ENCODE peak calls at places on chromosomes 13 and 19, in eight cellular contexts. One of them, this sample, is unnamed.

GRCh38 chr19:18596752-18597157 is 8.2 kb downstream of the REX1BD start:
- DNase-seq in stimulated activated naive CD8-positive, alpha-beta T cell treated with anti-CD3 and anti-CD28 coated beads, Interleukin-15, Interleukin-2, amounts not matched to agents 100 U/mL and 50 U/mL, for 24 hours: peak
- DNase-seq in activated naive CD8-positive, alpha-beta T cell treated with anti-CD3 and anti-CD28 coated beads, Interleukin-2, amount 50 U/mL, for 16 hours: no peak
- DNase-seq in mucosa of gallbladder: peak
- DNase-seq in AG10803: peak
- DNase-seq in T follicular helper cell: no peak
- DNase-seq in neural crest cell: no peak
- DNase-seq in EL: peak
- DNase-seq in this sample: no peak

GRCh38 chr13:40379794-40380608 is 286.4 kb downstream of the FOXO1 start:
- DNase-seq in AG10803: no peak
- DNase-seq in mucosa of gallbladder: no peak
- DNase-seq in T follicular helper cell: no peak
- DNase-seq in EL: no peak
- DNase-seq in activated naive CD8-positive, alpha-beta T cell treated with anti-CD3 and anti-CD28 coated beads, Interleukin-2, amount 50 U/mL, for 16 hours: no peak
- DNase-seq in stimulated activated naive CD8-positive, alpha-beta T cell treated with anti-CD3 and anti-CD28 coated beads, Interleukin-15, Interleukin-2, amounts not matched to agents 100 U/mL and 50 U/mL, for 24 hours: no peak
- DNase-seq in neural crest cell: no peak
- DNase-seq in this sample: no peak

GRCh38 chr13:40762849-40763248 is 8.1 kb downstream of the MRPS31 start:
- DNase-seq in activated naive CD8-positive, alpha-beta T cell treated with anti-CD3 and anti-CD28 coated beads, Interleukin-2, amount 50 U/mL, for 16 hours: no peak
- DNase-seq in stimulated activated naive CD8-positive, alpha-beta T cell treated with anti-CD3 and anti-CD28 coated beads, Interleukin-15, Interleukin-2, amounts not matched to agents 100 U/mL and 50 U/mL, for 24 hours: no peak
- DNase-seq in AG10803: peak
- DNase-seq in EL: peak
- DNase-seq in neural crest cell: no peak
- DNase-seq in T follicular helper cell: no peak
- DNase-seq in mucosa of gallbladder: no peak
- DNase-seq in this sample: no peak

GRCh38 chr19:13747098-13747453 is 17.2 kb upstream of the MRI1 start:
- DNase-seq in neural crest cell: no peak
- DNase-seq in T follicular helper cell: no peak
- DNase-seq in stimulated activated naive CD8-positive, alpha-beta T cell treated with anti-CD3 and anti-CD28 coated beads, Interleukin-15, Interleukin-2, amounts not matched to agents 100 U/mL and 50 U/mL, for 24 hours: no peak
- DNase-seq in activated naive CD8-positive, alpha-beta T cell treated with anti-CD3 and anti-CD28 coated beads, Interleukin-2, amount 50 U/mL, for 16 hours: no peak
- DNase-seq in AG10803: no peak
- DNase-seq in EL: no peak
- DNase-seq in mucosa of gallbladder: no peak
- DNase-seq in this sample: no peak

GRCh38 chr19:46745521-46746280 is at the start of gene FKRP:
- DNase-seq in T follicular helper cell: no peak
- DNase-seq in activated naive CD8-positive, alpha-beta T cell treated with anti-CD3 and anti-CD28 coated beads, Interleukin-2, amount 50 U/mL, for 16 hours: no peak
- DNase-seq in AG10803: no peak
- DNase-seq in EL: no peak
- DNase-seq in stimulated activated naive CD8-positive, alpha-beta T cell treated with anti-CD3 and anti-CD28 coated beads, Interleukin-15, Interleukin-2, amounts not matched to agents 100 U/mL and 50 U/mL, for 24 hours: peak
- DNase-seq in neural crest cell: peak
- DNase-seq in mucosa of gallbladder: no peak
- DNase-seq in this sample: peak

GRCh38 chr13:19959141-19959830 is 759 bp downstream of the ZMYM2 start:
- DNase-seq in activated naive CD8-positive, alpha-beta T cell treated with anti-CD3 and anti-CD28 coated beads, Interleukin-2, amount 50 U/mL, for 16 hours: peak
- DNase-seq in neural crest cell: peak
- DNase-seq in EL: peak
- DNase-seq in stimulated activated naive CD8-positive, alpha-beta T cell treated with anti-CD3 and anti-CD28 coated beads, Interleukin-15, Interleukin-2, amounts not matched to agents 100 U/mL and 50 U/mL, for 24 hours: peak
- DNase-seq in AG10803: peak
- DNase-seq in mucosa of gallbladder: peak
- DNase-seq in T follicular helper cell: peak
- DNase-seq in this sample: peak

GRCh38 chr19:15123900-15124299 is 16.7 kb downstream of the SYDE1 start:
- DNase-seq in T follicular helper cell: no peak
- DNase-seq in AG10803: peak
- DNase-seq in activated naive CD8-positive, alpha-beta T cell treated with anti-CD3 and anti-CD28 coated beads, Interleukin-2, amount 50 U/mL, for 16 hours: no peak
- DNase-seq in EL: no peak
- DNase-seq in mucosa of gallbladder: peak
- DNase-seq in neural crest cell: no peak
- DNase-seq in stimulated activated naive CD8-positive, alpha-beta T cell treated with anti-CD3 and anti-CD28 coated beads, Interleukin-15, Interleukin-2, amounts not matched to agents 100 U/mL and 50 U/mL, for 24 hours: no peak
- DNase-seq in this sample: no peak

GRCh38 chr19:53998223-53998622 is 6.8 kb downstream of the CACNG6 start:
- DNase-seq in activated naive CD8-positive, alpha-beta T cell treated with anti-CD3 and anti-CD28 coated beads, Interleukin-2, amount 50 U/mL, for 16 hours: no peak
- DNase-seq in AG10803: no peak
- DNase-seq in EL: no peak
- DNase-seq in stimulated activated naive CD8-positive, alpha-beta T cell treated with anti-CD3 and anti-CD28 coated beads, Interleukin-15, Interleukin-2, amounts not matched to agents 100 U/mL and 50 U/mL, for 24 hours: no peak
- DNase-seq in mucosa of gallbladder: no peak
- DNase-seq in T follicular helper cell: no peak
- DNase-seq in neural crest cell: no peak
- DNase-seq in this sample: no peak

GRCh38 chr19:46376241-46377153 is 29.6 kb downstream of the PPP5C start:
- DNase-seq in activated naive CD8-positive, alpha-beta T cell treated with anti-CD3 and anti-CD28 coated beads, Interleukin-2, amount 50 U/mL, for 16 hours: no peak
- DNase-seq in AG10803: no peak
- DNase-seq in neural crest cell: no peak
- DNase-seq in mucosa of gallbladder: no peak
- DNase-seq in EL: no peak
- DNase-seq in T follicular helper cell: no peak
- DNase-seq in stimulated activated naive CD8-positive, alpha-beta T cell treated with anti-CD3 and anti-CD28 coated beads, Interleukin-15, Interleukin-2, amounts not matched to agents 100 U/mL and 50 U/mL, for 24 hours: no peak
- DNase-seq in this sample: no peak

GRCh38 chr13:33612641-33613638 is 205.0 kb upstream of the RFC3 start:
- DNase-seq in AG10803: no peak
- DNase-seq in stimulated activated naive CD8-positive, alpha-beta T cell treated with anti-CD3 and anti-CD28 coated beads, Interleukin-15, Interleukin-2, amounts not matched to agents 100 U/mL and 50 U/mL, for 24 hours: no peak
- DNase-seq in mucosa of gallbladder: no peak
- DNase-seq in activated naive CD8-positive, alpha-beta T cell treated with anti-CD3 and anti-CD28 coated beads, Interleukin-2, amount 50 U/mL, for 16 hours: no peak
- DNase-seq in T follicular helper cell: no peak
- DNase-seq in EL: no peak
- DNase-seq in neural crest cell: no peak
- DNase-seq in this sample: peak

GRCh38 chr19:40578442-40578908 is 1.8 kb downstream of the SHKBP1 start:
- DNase-seq in AG10803: no peak
- DNase-seq in mucosa of gallbladder: no peak
- DNase-seq in neural crest cell: no peak
- DNase-seq in stimulated activated naive CD8-positive, alpha-beta T cell treated with anti-CD3 and anti-CD28 coated beads, Interleukin-15, Interleukin-2, amounts not matched to agents 100 U/mL and 50 U/mL, for 24 hours: no peak
- DNase-seq in EL: peak
- DNase-seq in T follicular helper cell: no peak
- DNase-seq in activated naive CD8-positive, alpha-beta T cell treated with anti-CD3 and anti-CD28 coated beads, Interleukin-2, amount 50 U/mL, for 16 hours: no peak
- DNase-seq in this sample: no peak

GRCh38 chr19:13849991-13850909 is 26.7 kb upstream of the NANOS3 start:
- DNase-seq in AG10803: peak
- DNase-seq in stimulated activated naive CD8-positive, alpha-beta T cell treated with anti-CD3 and anti-CD28 coated beads, Interleukin-15, Interleukin-2, amounts not matched to agents 100 U/mL and 50 U/mL, for 24 hours: peak
- DNase-seq in EL: peak
- DNase-seq in T follicular helper cell: no peak
- DNase-seq in mucosa of gallbladder: peak
- DNase-seq in activated naive CD8-positive, alpha-beta T cell treated with anti-CD3 and anti-CD28 coated beads, Interleukin-2, amount 50 U/mL, for 16 hours: no peak
- DNase-seq in neural crest cell: peak
- DNase-seq in this sample: peak

GRCh38 chr19:1513492-1514294 is 874 bp upstream of the ADAMTSL5 start:
- DNase-seq in neural crest cell: no peak
- DNase-seq in activated naive CD8-positive, alpha-beta T cell treated with anti-CD3 and anti-CD28 coated beads, Interleukin-2, amount 50 U/mL, for 16 hours: peak
- DNase-seq in mucosa of gallbladder: no peak
- DNase-seq in AG10803: peak
- DNase-seq in stimulated activated naive CD8-positive, alpha-beta T cell treated with anti-CD3 and anti-CD28 coated beads, Interleukin-15, Interleukin-2, amounts not matched to agents 100 U/mL and 50 U/mL, for 24 hours: peak
- DNase-seq in EL: peak
- DNase-seq in T follicular helper cell: peak
- DNase-seq in this sample: peak

GRCh38 chr19:40247178-40247577 is 20.7 kb upstream of the CCNP start:
- DNase-seq in AG10803: no peak
- DNase-seq in activated naive CD8-positive, alpha-beta T cell treated with anti-CD3 and anti-CD28 coated beads, Interleukin-2, amount 50 U/mL, for 16 hours: no peak
- DNase-seq in mucosa of gallbladder: no peak
- DNase-seq in EL: no peak
- DNase-seq in T follicular helper cell: no peak
- DNase-seq in neural crest cell: no peak
- DNase-seq in stimulated activated naive CD8-positive, alpha-beta T cell treated with anti-CD3 and anti-CD28 coated beads, Interleukin-15, Interleukin-2, amounts not matched to agents 100 U/mL and 50 U/mL, for 24 hours: no peak
- DNase-seq in this sample: no peak

GRCh38 chr13:40639226-40639681 is 27.2 kb downstream of the FOXO1 start:
- DNase-seq in EL: peak
- DNase-seq in neural crest cell: no peak
- DNase-seq in AG10803: peak
- DNase-seq in mucosa of gallbladder: peak
- DNase-seq in stimulated activated naive CD8-positive, alpha-beta T cell treated with anti-CD3 and anti-CD28 coated beads, Interleukin-15, Interleukin-2, amounts not matched to agents 100 U/mL and 50 U/mL, for 24 hours: no peak
- DNase-seq in T follicular helper cell: no peak
- DNase-seq in activated naive CD8-positive, alpha-beta T cell treated with anti-CD3 and anti-CD28 coated beads, Interleukin-2, amount 50 U/mL, for 16 hours: no peak
- DNase-seq in this sample: no peak

GRCh38 chr13:90014038-90014437 is 1333.4 kb upstream of the MIR17HG start:
- DNase-seq in neural crest cell: no peak
- DNase-seq in activated naive CD8-positive, alpha-beta T cell treated with anti-CD3 and anti-CD28 coated beads, Interleukin-2, amount 50 U/mL, for 16 hours: no peak
- DNase-seq in EL: no peak
- DNase-seq in stimulated activated naive CD8-positive, alpha-beta T cell treated with anti-CD3 and anti-CD28 coated beads, Interleukin-15, Interleukin-2, amounts not matched to agents 100 U/mL and 50 U/mL, for 24 hours: no peak
- DNase-seq in T follicular helper cell: no peak
- DNase-seq in AG10803: no peak
- DNase-seq in mucosa of gallbladder: no peak
- DNase-seq in this sample: no peak

GRCh38 chr19:39448271-39448670 is 2.9 kb downstream of the SUPT5H start:
- DNase-seq in activated naive CD8-positive, alpha-beta T cell treated with anti-CD3 and anti-CD28 coated beads, Interleukin-2, amount 50 U/mL, for 16 hours: no peak
- DNase-seq in neural crest cell: no peak
- DNase-seq in T follicular helper cell: no peak
- DNase-seq in stimulated activated naive CD8-positive, alpha-beta T cell treated with anti-CD3 and anti-CD28 coated beads, Interleukin-15, Interleukin-2, amounts not matched to agents 100 U/mL and 50 U/mL, for 24 hours: peak
- DNase-seq in EL: peak
- DNase-seq in mucosa of gallbladder: no peak
- DNase-seq in AG10803: peak
- DNase-seq in this sample: no peak

GRCh38 chr13:110044521-110045200 is 258.3 kb upstream of the IRS2 start:
- DNase-seq in stimulated activated naive CD8-positive, alpha-beta T cell treated with anti-CD3 and anti-CD28 coated beads, Interleukin-15, Interleukin-2, amounts not matched to agents 100 U/mL and 50 U/mL, for 24 hours: no peak
- DNase-seq in T follicular helper cell: no peak
- DNase-seq in neural crest cell: no peak
- DNase-seq in activated naive CD8-positive, alpha-beta T cell treated with anti-CD3 and anti-CD28 coated beads, Interleukin-2, amount 50 U/mL, for 16 hours: no peak
- DNase-seq in AG10803: peak
- DNase-seq in EL: no peak
- DNase-seq in mucosa of gallbladder: no peak
- DNase-seq in this sample: no peak

GRCh38 chr19:46955114-46955812 is 64.4 kb upstream of the NPAS1 start:
- DNase-seq in stimulated activated naive CD8-positive, alpha-beta T cell treated with anti-CD3 and anti-CD28 coated beads, Interleukin-15, Interleukin-2, amounts not matched to agents 100 U/mL and 50 U/mL, for 24 hours: peak
- DNase-seq in EL: peak
- DNase-seq in AG10803: no peak
- DNase-seq in mucosa of gallbladder: no peak
- DNase-seq in T follicular helper cell: peak
- DNase-seq in activated naive CD8-positive, alpha-beta T cell treated with anti-CD3 and anti-CD28 coated beads, Interleukin-2, amount 50 U/mL, for 16 hours: no peak
- DNase-seq in neural crest cell: no peak
- DNase-seq in this sample: peak

GRCh38 chr13:94210826-94211225 is 268.7 kb downstream of the DCT start:
- DNase-seq in activated naive CD8-positive, alpha-beta T cell treated with anti-CD3 and anti-CD28 coated beads, Interleukin-2, amount 50 U/mL, for 16 hours: no peak
- DNase-seq in T follicular helper cell: no peak
- DNase-seq in neural crest cell: no peak
- DNase-seq in AG10803: no peak
- DNase-seq in stimulated activated naive CD8-positive, alpha-beta T cell treated with anti-CD3 and anti-CD28 coated beads, Interleukin-15, Interleukin-2, amounts not matched to agents 100 U/mL and 50 U/mL, for 24 hours: no peak
- DNase-seq in EL: no peak
- DNase-seq in mucosa of gallbladder: no peak
- DNase-seq in this sample: no peak

GRCh38 chr19:48329167-48329891 is 4.0 kb downstream of the EMP3 start:
- DNase-seq in stimulated activated naive CD8-positive, alpha-beta T cell treated with anti-CD3 and anti-CD28 coated beads, Interleukin-15, Interleukin-2, amounts not matched to agents 100 U/mL and 50 U/mL, for 24 hours: peak
- DNase-seq in AG10803: peak
- DNase-seq in EL: peak
- DNase-seq in activated naive CD8-positive, alpha-beta T cell treated with anti-CD3 and anti-CD28 coated beads, Interleukin-2, amount 50 U/mL, for 16 hours: no peak
- DNase-seq in neural crest cell: no peak
- DNase-seq in T follicular helper cell: no peak
- DNase-seq in mucosa of gallbladder: no peak
- DNase-seq in this sample: peak

GRCh38 chr13:101155920-101156319 is 260.4 kb downstream of the NALCN start:
- DNase-seq in AG10803: no peak
- DNase-seq in mucosa of gallbladder: no peak
- DNase-seq in activated naive CD8-positive, alpha-beta T cell treated with anti-CD3 and anti-CD28 coated beads, Interleukin-2, amount 50 U/mL, for 16 hours: no peak
- DNase-seq in EL: no peak
- DNase-seq in stimulated activated naive CD8-positive, alpha-beta T cell treated with anti-CD3 and anti-CD28 coated beads, Interleukin-15, Interleukin-2, amounts not matched to agents 100 U/mL and 50 U/mL, for 24 hours: no peak
- DNase-seq in neural crest cell: no peak
- DNase-seq in T follicular helper cell: no peak
- DNase-seq in this sample: no peak

GRCh38 chr13:47334173-47334572 is 437.3 kb upstream of the HTR2A start:
- DNase-seq in EL: peak
- DNase-seq in AG10803: peak
- DNase-seq in T follicular helper cell: no peak
- DNase-seq in stimulated activated naive CD8-positive, alpha-beta T cell treated with anti-CD3 and anti-CD28 coated beads, Interleukin-15, Interleukin-2, amounts not matched to agents 100 U/mL and 50 U/mL, for 24 hours: no peak
- DNase-seq in mucosa of gallbladder: no peak
- DNase-seq in activated naive CD8-positive, alpha-beta T cell treated with anti-CD3 and anti-CD28 coated beads, Interleukin-2, amount 50 U/mL, for 16 hours: no peak
- DNase-seq in neural crest cell: no peak
- DNase-seq in this sample: no peak

GRCh38 chr13:73767191-73767741 is 366.9 kb downstream of the KLF12 start:
- DNase-seq in AG10803: no peak
- DNase-seq in mucosa of gallbladder: no peak
- DNase-seq in stimulated activated naive CD8-positive, alpha-beta T cell treated with anti-CD3 and anti-CD28 coated beads, Interleukin-15, Interleukin-2, amounts not matched to agents 100 U/mL and 50 U/mL, for 24 hours: no peak
- DNase-seq in activated naive CD8-positive, alpha-beta T cell treated with anti-CD3 and anti-CD28 coated beads, Interleukin-2, amount 50 U/mL, for 16 hours: no peak
- DNase-seq in neural crest cell: no peak
- DNase-seq in T follicular helper cell: no peak
- DNase-seq in EL: no peak
- DNase-seq in this sample: peak

GRCh38 chr19:53655042-53655665 is 23.4 kb downstream of the DPRX start:
- DNase-seq in AG10803: no peak
- DNase-seq in mucosa of gallbladder: no peak
- DNase-seq in T follicular helper cell: no peak
- DNase-seq in EL: no peak
- DNase-seq in activated naive CD8-positive, alpha-beta T cell treated with anti-CD3 and anti-CD28 coated beads, Interleukin-2, amount 50 U/mL, for 16 hours: no peak
- DNase-seq in neural crest cell: no peak
- DNase-seq in stimulated activated naive CD8-positive, alpha-beta T cell treated with anti-CD3 and anti-CD28 coated beads, Interleukin-15, Interleukin-2, amounts not matched to agents 100 U/mL and 50 U/mL, for 24 hours: no peak
- DNase-seq in this sample: no peak

GRCh38 chr19:57171551-57172081 is 4.3 kb upstream of the DUXA start:
- DNase-seq in AG10803: peak
- DNase-seq in T follicular helper cell: peak
- DNase-seq in EL: peak
- DNase-seq in activated naive CD8-positive, alpha-beta T cell treated with anti-CD3 and anti-CD28 coated beads, Interleukin-2, amount 50 U/mL, for 16 hours: no peak
- DNase-seq in stimulated activated naive CD8-positive, alpha-beta T cell treated with anti-CD3 and anti-CD28 coated beads, Interleukin-15, Interleukin-2, amounts not matched to agents 100 U/mL and 50 U/mL, for 24 hours: peak
- DNase-seq in neural crest cell: no peak
- DNase-seq in mucosa of gallbladder: peak
- DNase-seq in this sample: peak

GRCh38 chr19:49716154-49716553 is 25.2 kb downstream of the CPT1C start:
- DNase-seq in stimulated activated naive CD8-positive, alpha-beta T cell treated with anti-CD3 and anti-CD28 coated beads, Interleukin-15, Interleukin-2, amounts not matched to agents 100 U/mL and 50 U/mL, for 24 hours: no peak
- DNase-seq in AG10803: no peak
- DNase-seq in EL: peak
- DNase-seq in neural crest cell: no peak
- DNase-seq in activated naive CD8-positive, alpha-beta T cell treated with anti-CD3 and anti-CD28 coated beads, Interleukin-2, amount 50 U/mL, for 16 hours: no peak
- DNase-seq in mucosa of gallbladder: no peak
- DNase-seq in T follicular helper cell: no peak
- DNase-seq in this sample: no peak

GRCh38 chr13:42574435-42575311 is 721 bp downstream of the TNFSF11 start:
- DNase-seq in stimulated activated naive CD8-positive, alpha-beta T cell treated with anti-CD3 and anti-CD28 coated beads, Interleukin-15, Interleukin-2, amounts not matched to agents 100 U/mL and 50 U/mL, for 24 hours: peak
- DNase-seq in AG10803: no peak
- DNase-seq in mucosa of gallbladder: no peak
- DNase-seq in T follicular helper cell: no peak
- DNase-seq in EL: no peak
- DNase-seq in activated naive CD8-positive, alpha-beta T cell treated with anti-CD3 and anti-CD28 coated beads, Interleukin-2, amount 50 U/mL, for 16 hours: peak
- DNase-seq in neural crest cell: no peak
- DNase-seq in this sample: no peak

GRCh38 chr19:8897106-8897505 is 64.9 kb downstream of the MBD3L1 start:
- DNase-seq in T follicular helper cell: no peak
- DNase-seq in neural crest cell: no peak
- DNase-seq in stimulated activated naive CD8-positive, alpha-beta T cell treated with anti-CD3 and anti-CD28 coated beads, Interleukin-15, Interleukin-2, amounts not matched to agents 100 U/mL and 50 U/mL, for 24 hours: no peak
- DNase-seq in activated naive CD8-positive, alpha-beta T cell treated with anti-CD3 and anti-CD28 coated beads, Interleukin-2, amount 50 U/mL, for 16 hours: no peak
- DNase-seq in EL: no peak
- DNase-seq in AG10803: no peak
- DNase-seq in mucosa of gallbladder: no peak
- DNase-seq in this sample: no peak

GRCh38 chr13:99721606-99722384 is 220.5 kb downstream of the TM9SF2 start:
- DNase-seq in activated naive CD8-positive, alpha-beta T cell treated with anti-CD3 and anti-CD28 coated beads, Interleukin-2, amount 50 U/mL, for 16 hours: no peak
- DNase-seq in neural crest cell: no peak
- DNase-seq in stimulated activated naive CD8-positive, alpha-beta T cell treated with anti-CD3 and anti-CD28 coated beads, Interleukin-15, Interleukin-2, amounts not matched to agents 100 U/mL and 50 U/mL, for 24 hours: no peak
- DNase-seq in EL: no peak
- DNase-seq in mucosa of gallbladder: no peak
- DNase-seq in AG10803: no peak
- DNase-seq in T follicular helper cell: no peak
- DNase-seq in this sample: no peak

GRCh38 chr13:22114630-22115311 is 443.9 kb downstream of the FGF9 start:
- DNase-seq in neural crest cell: no peak
- DNase-seq in T follicular helper cell: peak
- DNase-seq in stimulated activated naive CD8-positive, alpha-beta T cell treated with anti-CD3 and anti-CD28 coated beads, Interleukin-15, Interleukin-2, amounts not matched to agents 100 U/mL and 50 U/mL, for 24 hours: peak
- DNase-seq in AG10803: peak
- DNase-seq in mucosa of gallbladder: peak
- DNase-seq in EL: no peak
- DNase-seq in activated naive CD8-positive, alpha-beta T cell treated with anti-CD3 and anti-CD28 coated beads, Interleukin-2, amount 50 U/mL, for 16 hours: peak
- DNase-seq in this sample: peak

GRCh38 chr13:70405266-70405665 is 297.0 kb upstream of the KLHL1 start:
- DNase-seq in mucosa of gallbladder: no peak
- DNase-seq in stimulated activated naive CD8-positive, alpha-beta T cell treated with anti-CD3 and anti-CD28 coated beads, Interleukin-15, Interleukin-2, amounts not matched to agents 100 U/mL and 50 U/mL, for 24 hours: no peak
- DNase-seq in EL: no peak
- DNase-seq in neural crest cell: no peak
- DNase-seq in AG10803: no peak
- DNase-seq in T follicular helper cell: no peak
- DNase-seq in activated naive CD8-positive, alpha-beta T cell treated with anti-CD3 and anti-CD28 coated beads, Interleukin-2, amount 50 U/mL, for 16 hours: no peak
- DNase-seq in this sample: no peak

GRCh38 chr13:83620535-83621220 is 261.6 kb downstream of the SLITRK1 start:
- DNase-seq in mucosa of gallbladder: no peak
- DNase-seq in neural crest cell: no peak
- DNase-seq in activated naive CD8-positive, alpha-beta T cell treated with anti-CD3 and anti-CD28 coated beads, Interleukin-2, amount 50 U/mL, for 16 hours: no peak
- DNase-seq in EL: peak
- DNase-seq in stimulated activated naive CD8-positive, alpha-beta T cell treated with anti-CD3 and anti-CD28 coated beads, Interleukin-15, Interleukin-2, amounts not matched to agents 100 U/mL and 50 U/mL, for 24 hours: no peak
- DNase-seq in T follicular helper cell: no peak
- DNase-seq in AG10803: peak
- DNase-seq in this sample: no peak

GRCh38 chr13:68467160-68467559 is 1237.0 kb upstream of the PCDH9 start:
- DNase-seq in AG10803: no peak
- DNase-seq in EL: no peak
- DNase-seq in activated naive CD8-positive, alpha-beta T cell treated with anti-CD3 and anti-CD28 coated beads, Interleukin-2, amount 50 U/mL, for 16 hours: no peak
- DNase-seq in T follicular helper cell: no peak
- DNase-seq in stimulated activated naive CD8-positive, alpha-beta T cell treated with anti-CD3 and anti-CD28 coated beads, Interleukin-15, Interleukin-2, amounts not matched to agents 100 U/mL and 50 U/mL, for 24 hours: no peak
- DNase-seq in neural crest cell: no peak
- DNase-seq in mucosa of gallbladder: no peak
- DNase-seq in this sample: no peak

This sample was measured in T-helper 1 cell.